ENCODE peak calls at places on chromosomes 11 and 22, in nine cellular contexts. A, V, Y, S, R, T, C, D and M are unnamed samples.
A peak's percentile ranks its signal among the peaks of the same experiment; 100 is the strongest.

GRCh38 chr11:134063991-134064747 is 4.7 kb upstream of the JAM3 start:
- DNase-seq in A (no peak), V (no peak), Y (no peak), S (no peak), R (no peak), T (no peak), C (no peak), D (no peak), M (no peak)

GRCh38 chr11:118572075-118572913 is at the start of gene ARCN1:
- DNase-seq in A (peak; percentile 87), V (peak; percentile 4), Y (peak; percentile 81), S (peak; percentile 68), R (peak; percentile 74), T (peak; percentile 71), C (peak; percentile 4), D (peak; percentile 80), M (peak; percentile 92)

GRCh38 chr11:44958165-44958564 is 7.5 kb upstream of the TP53I11 start:
- DNase-seq in A (no peak), V (no peak), Y (no peak), S (no peak), R (no peak), T (no peak), C (no peak), D (no peak), M (no peak)

GRCh38 chr11:76267563-76267962 is 61.3 kb upstream of the WNT11 start:
- DNase-seq in A (peak; percentile 33), V (no peak), Y (no peak), S (no peak), R (no peak), T (no peak), C (no peak), D (no peak), M (no peak)

GRCh38 chr11:59178401-59178800 is 6.5 kb downstream of the DTX4 start:
- DNase-seq in A (no peak), V (no peak), Y (no peak), S (no peak), R (no peak), T (no peak), C (no peak), D (no peak), M (no peak)

GRCh38 chr11:64864473-64865285 is 13.7 kb downstream of the EHD1 start:
- DNase-seq in A (peak; percentile 88), V (no peak), Y (peak; percentile 59), S (no peak), R (no peak), T (no peak), C (peak; percentile 37), D (no peak), M (peak; percentile 61)

GRCh38 chr11:1372660-1373059 is 17.1 kb upstream of the BRSK2 start:
- DNase-seq in A (no peak), V (no peak), Y (no peak), S (no peak), R (no peak), T (no peak), C (no peak), D (no peak), M (peak; percentile 65)

GRCh38 chr11:113549611-113550061 is 74.4 kb upstream of the DRD2 start:
- DNase-seq in A (no peak), V (no peak), Y (no peak), S (no peak), R (no peak), T (no peak), C (no peak), D (no peak), M (peak; percentile 49)

GRCh38 chr22:46854125-46854870 is 91.8 kb downstream of the TBC1D22A start:
- DNase-seq in A (peak; percentile 45), V (no peak), Y (no peak), S (no peak), R (no peak), T (no peak), C (no peak), D (no peak), M (no peak)

GRCh38 chr11:104852811-104853210 is 45.4 kb downstream of the CASP12 start:
- DNase-seq in A (no peak), V (no peak), Y (no peak), S (no peak), R (no peak), T (no peak), C (no peak), D (no peak), M (no peak)

GRCh38 chr11:9253086-9253485 is 12.1 kb downstream of the DENND5A start:
- DNase-seq in A (no peak), V (no peak), Y (no peak), S (no peak), R (no peak), T (no peak), C (no peak), D (no peak), M (no peak)